ENCODE peak calls at places on chromosomes 16 and 17, in six cellular contexts. B is A549, M is AG10803, K is esophagus squamous epithelium, V is transverse colon, R is right lobe of liver. F is an unnamed sample.

GRCh38 chr16:7503688-7504087 is 171.0 kb downstream of the RBFOX1 start:
- DNase-seq in B (no peak), M (no peak), K (no peak), V (no peak), R (no peak), F (no peak)

GRCh38 chr16:69267633-69268032 is 43.5 kb upstream of the VPS4A start:
- DNase-seq in B (no peak), M (no peak), K (no peak), V (no peak), R (no peak), F (no peak)

GRCh38 chr16:63575031-63575430 is 1538.8 kb upstream of the CDH8 start:
- DNase-seq in B (no peak), M (no peak), K (no peak), V (no peak), R (no peak), F (no peak)

GRCh38 chr17:81701288-81702071 is 1.7 kb upstream of the MRPL12 start:
- DNase-seq in B (no peak), M (no peak), K (no peak), V (no peak), R (no peak), F (no peak)

GRCh38 chr16:684961-685696 is 995 bp upstream of the JMJD8 start:
- DNase-seq in B (no peak), M (no peak), K (no peak), V (no peak), R (no peak), F (no peak)

GRCh38 chr17:8799001-8799850 is at the start of gene MFSD6L:
- DNase-seq in B (no peak), M (no peak), K (no peak), V (peak; percentile 81), R (no peak), F (no peak)

GRCh38 chr16:23105309-23105708 is 43.9 kb downstream of the USP31 start:
- DNase-seq in B (no peak), M (no peak), K (no peak), V (no peak), R (peak; percentile 65), F (no peak)

GRCh38 chr17:39752241-39752831 is 14.6 kb downstream of the GRB7 start:
- DNase-seq in B (no peak), M (no peak), K (no peak), V (no peak), R (no peak), F (no peak)

GRCh38 chr16:19102187-19102872 is 11.4 kb upstream of the ITPRIPL2 start:
- DNase-seq in B (no peak), M (no peak), K (no peak), V (no peak), R (no peak), F (no peak)

GRCh38 chr17:2087597-2088211 is 32.8 kb downstream of the HIC1 start:
- DNase-seq in B (no peak), M (no peak), K (no peak), V (peak; percentile 41), R (no peak), F (no peak)

GRCh38 chr17:72270530-72270929 is 149.7 kb downstream of the SOX9 start:
- DNase-seq in B (no peak), M (peak; percentile 3), K (no peak), V (no peak), R (no peak), F (peak; percentile 70)

GRCh38 chr17:17737938-17738894 is 57.0 kb downstream of the RAI1 start:
- DNase-seq in B (no peak), M (no peak), K (no peak), V (peak; percentile 74), R (no peak), F (peak; percentile 57)

GRCh38 chr17:8557176-8557806 is 73.2 kb downstream of the MYH10 start:
- DNase-seq in B (no peak), M (peak; percentile 27), K (no peak), V (no peak), R (no peak), F (no peak)

GRCh38 chr17:3475812-3476686 is at the start of gene ASPA:
- DNase-seq in B (no peak), M (peak; percentile 49), K (no peak), V (no peak), R (no peak), F (no peak)

GRCh38 chr16:8589293-8590160 is 784 bp downstream of the TMEM114 start:
- DNase-seq in B (no peak), M (no peak), K (no peak), V (no peak), R (no peak), F (no peak)

GRCh38 chr17:19370493-19370960 is 7.8 kb upstream of the MAPK7 start:
- DNase-seq in B (no peak), M (no peak), K (no peak), V (no peak), R (no peak), F (no peak)

GRCh38 chr16:3021449-3022207 is 1.5 kb downstream of the TNFRSF12A start:
- DNase-seq in B (peak; percentile 72), M (peak; percentile 94), K (no peak), V (peak; percentile 87), R (peak; percentile 88), F (peak; percentile 84)

GRCh38 chr17:50533720-50534148 is 1.2 kb downstream of the EPN3 start:
- DNase-seq in B (no peak), M (peak; percentile 31), K (no peak), V (peak; percentile 81), R (peak; percentile 53), F (peak; percentile 49)

GRCh38 chr17:32283745-32284207 is 18.1 kb downstream of the RHBDL3 start:
- DNase-seq in B (no peak), M (peak; percentile 38), K (no peak), V (no peak), R (no peak), F (no peak)

GRCh38 chr17:43326490-43327275 is 72.1 kb upstream of the ARL4D start:
- DNase-seq in B (no peak), M (no peak), K (no peak), V (no peak), R (no peak), F (no peak)

GRCh38 chr17:43327834-43328420 is 70.9 kb upstream of the ARL4D start:
- DNase-seq in B (no peak), M (no peak), K (no peak), V (no peak), R (no peak), F (no peak)

GRCh38 chr17:43327421-43327820 is 71.4 kb upstream of the ARL4D start:
- DNase-seq in B (no peak), M (peak; percentile 13), K (no peak), V (no peak), R (no peak), F (no peak)

GRCh38 chr17:43328650-43329049 is 70.1 kb upstream of the ARL4D start:
- DNase-seq in B (no peak), M (no peak), K (no peak), V (no peak), R (no peak), F (no peak)

GRCh38 chr17:43324205-43324893 is 74.4 kb upstream of the ARL4D start:
- DNase-seq in B (no peak), M (peak; percentile 32), K (no peak), V (no peak), R (no peak), F (peak; percentile 69)
- H3K4me3 ChIP-seq in B (no peak overlapping the region), M (no peak overlapping the region), K (no peak overlapping the region), V (no peak overlapping the region), R (no peak overlapping the region), F (peak overlapping the region; percentile 41)

GRCh38 chr17:48904428-48904827 is 3.8 kb upstream of the UBE2Z start:
- DNase-seq in B (no peak), M (no peak), K (no peak), V (no peak), R (no peak), F (no peak)
- H3K4me3 ChIP-seq in B (no peak overlapping the region), M (no peak overlapping the region), K (no peak overlapping the region), V (no peak overlapping the region), R (no peak overlapping the region), F (no peak overlapping the region)

GRCh38 chr17:36673068-36673467 is 71.7 kb downstream of the MRM1 start:
- DNase-seq in B (no peak), M (no peak), K (no peak), V (no peak), R (no peak), F (no peak)
- H3K4me3 ChIP-seq in B (no peak overlapping the region), M (no peak overlapping the region), K (no peak overlapping the region), V (no peak overlapping the region), R (no peak overlapping the region), F (no peak overlapping the region)

GRCh38 chr16:14613991-14614390 is 16.1 kb downstream of the PARN start:
- DNase-seq in B (no peak), M (no peak), K (no peak), V (no peak), R (no peak), F (no peak)
- H3K4me3 ChIP-seq in B (no peak overlapping the region), M (no peak overlapping the region), K (no peak overlapping the region), V (no peak overlapping the region), R (no peak overlapping the region), F (no peak overlapping the region)

GRCh38 chr17:34255381-34255732 is 272 bp downstream of the CCL2 start:
- DNase-seq in B (no peak), M (no peak), K (no peak), V (no peak), R (no peak), F (no peak)
- H3K4me3 ChIP-seq in B (peak overlapping the region; percentile 40), M (peak overlapping the region; percentile 68), K (peak overlapping the region; percentile 42), V (no peak overlapping the region), R (peak overlapping the region; percentile 25), F (no peak overlapping the region)

GRCh38 chr17:38750044-38750311 is 1.8 kb upstream of the PCGF2 start:
- DNase-seq in B (no peak), M (no peak), K (no peak), V (no peak), R (no peak), F (no peak)
- H3K4me3 ChIP-seq in B (peak overlapping the region; percentile 96), M (peak overlapping the region; percentile 86), K (peak overlapping the region; percentile 87), V (peak overlapping the region; percentile 65), R (peak overlapping the region; percentile 46), F (peak overlapping the region; percentile 96)

GRCh38 chr17:21125862-21126261 is 902 bp upstream of the DHRS7B start:
- DNase-seq in B (no peak), M (no peak), K (no peak), V (no peak), R (no peak), F (no peak)
- H3K4me3 ChIP-seq in B (peak overlapping the region; percentile 83), M (no peak overlapping the region), K (peak overlapping the region; percentile 73), V (no peak overlapping the region), R (no peak overlapping the region), F (no peak overlapping the region)

DNA sequence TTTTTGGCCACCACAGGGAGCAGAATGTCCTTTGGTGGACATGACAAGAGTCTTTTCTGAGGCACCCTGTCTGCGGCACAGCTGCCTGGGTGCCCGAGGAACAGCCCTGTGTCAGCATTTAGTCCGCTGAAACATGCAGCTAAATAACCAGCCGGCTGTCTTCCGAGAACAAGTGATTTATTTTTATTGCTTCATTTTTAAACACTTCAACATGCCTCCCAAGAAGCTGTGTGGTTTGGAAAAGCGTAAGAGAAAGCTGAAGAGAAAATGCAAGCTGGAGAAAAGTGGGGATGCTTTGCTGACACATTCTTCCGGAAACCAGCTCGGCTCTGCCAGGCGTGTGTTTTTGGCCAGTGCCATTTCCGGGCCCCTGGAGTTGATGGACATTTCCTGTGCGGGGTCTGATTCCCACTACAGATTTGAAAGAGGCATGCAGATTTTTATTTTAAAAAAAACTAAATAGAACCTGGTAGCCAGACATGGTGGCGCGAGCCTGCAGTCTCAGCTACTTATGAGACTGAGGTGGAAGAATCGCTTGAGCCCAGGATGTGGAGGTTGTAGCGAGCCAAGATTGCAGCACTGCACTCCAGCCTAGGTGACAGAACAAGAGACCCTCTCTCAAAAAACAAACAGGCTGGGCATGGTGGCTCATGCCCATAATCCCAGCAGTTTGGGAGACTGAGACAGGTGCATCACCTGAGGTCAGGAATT is 94.8 kb downstream of the SEC14L1 start:
- DNase-seq in B (no peak), M (peak; percentile 96), K (no peak), V (no peak), R (no peak), F (no peak)
- H3K4me3 ChIP-seq in B (no peak overlapping the region), M (peak overlapping the region; percentile 44), K (peak overlapping the region; percentile 12), V (no peak overlapping the region), R (no peak overlapping the region), F (no peak overlapping the region)